ENCODE peak calls at places on chromosomes 12 and 14, in four cellular contexts. S is GM12878, N is K562, W is HepG2. M is an unnamed sample.

GRCh38 chr14:72894623-72895378 is 900 bp upstream of the DPF3 start:
- DNase-seq in S (no peak), N (peak), W (no peak), M (peak)

GRCh38 chr14:20376071-20376588 is 32.7 kb downstream of the PARP2 start:
- DNase-seq in S (no peak), N (no peak), W (peak), M (no peak)

GRCh38 chr14:99687284-99688209 is 3.4 kb downstream of the CYP46A1 start:
- DNase-seq in S (no peak), N (peak), W (peak), M (peak)

GRCh38 chr12:112447106-112447505 is 28.4 kb downstream of the PTPN11 start:
- DNase-seq in S (no peak), N (no peak), W (no peak), M (no peak)

GRCh38 chr12:56839489-56840442 is 76.6 kb downstream of the HSD17B6 start:
- DNase-seq in S (peak), N (peak), W (peak), M (peak)

GRCh38 chr14:67166450-67166853 is 22.8 kb upstream of the GARIN2 start:
- DNase-seq in S (no peak), N (peak), W (no peak), M (peak)

GRCh38 chr14:72256055-72256454 is 323.8 kb downstream of the RGS6 start:
- DNase-seq in S (no peak), N (no peak), W (no peak), M (no peak)

GRCh38 chr12:117125275-117125613 is 26.0 kb upstream of the TESC start:
- DNase-seq in S (no peak), N (no peak), W (no peak), M (no peak)

GRCh38 chr14:61585598-61586538 is 109.4 kb upstream of the HIF1A start:
- DNase-seq in S (no peak), N (no peak), W (no peak), M (no peak)

GRCh38 chr12:19938031-19938430 is 430.3 kb upstream of the PDE3A start:
- DNase-seq in S (no peak), N (no peak), W (no peak), M (no peak)

GRCh38 chr14:87813211-87813610 is 179.8 kb downstream of the GALC start:
- DNase-seq in S (no peak), N (no peak), W (no peak), M (no peak)

GRCh38 chr12:17778242-17778641 is 311.8 kb downstream of the RERGL start:
- DNase-seq in S (no peak), N (no peak), W (no peak), M (no peak)

GRCh38 chr14:58430156-58430555 is 2.6 kb downstream of the KIAA0586 start:
- DNase-seq in S (no peak), N (peak), W (no peak), M (no peak)

GRCh38 chr12:66043035-66043434 is 87.5 kb downstream of the LLPH start:
- DNase-seq in S (no peak), N (no peak), W (no peak), M (no peak)

GRCh38 chr12:131592972-131593371 is 117.9 kb upstream of the SFSWAP start:
- DNase-seq in S (peak), N (no peak), W (no peak), M (no peak)

GRCh38 chr12:102478416-102479098 is 1.8 kb downstream of the IGF1 start:
- DNase-seq in S (peak), N (peak), W (no peak), M (peak)

GRCh38 chr14:104741108-104741802 is 11.7 kb upstream of the SIVA1 start:
- DNase-seq in S (no peak), N (no peak), W (no peak), M (no peak)

GRCh38 chr14:64508215-64508776 is 3.7 kb downstream of the ZBTB1 start:
- DNase-seq in S (peak), N (no peak), W (no peak), M (no peak)

GRCh38 chr12:123453165-123453564 is 4.8 kb upstream of the SNRNP35 start:
- DNase-seq in S (no peak), N (no peak), W (no peak), M (no peak)

GRCh38 chr14:31138301-31138700 is 69.3 kb downstream of the HECTD1 start:
- DNase-seq in S (no peak), N (no peak), W (no peak), M (no peak)

GRCh38 chr14:77622562-77622961 is 6.1 kb upstream of the SPTLC2 start:
- DNase-seq in S (no peak), N (no peak), W (no peak), M (no peak)

GRCh38 chr12:115709410-115710065 is 568.0 kb downstream of the MED13L start:
- DNase-seq in S (no peak), N (no peak), W (no peak), M (no peak)

GRCh38 chr14:68157971-68158371 is 338.4 kb downstream of the RAD51B start:
- DNase-seq in S (no peak), N (no peak), W (no peak), M (no peak)

GRCh38 chr14:29853272-29853671 is 74.4 kb downstream of the PRKD1 start:
- DNase-seq in S (no peak), N (no peak), W (no peak), M (no peak)

GRCh38 chr12:130011611-130012385 is 108.0 kb upstream of the TMEM132D start:
- DNase-seq in S (no peak), N (no peak), W (no peak), M (no peak)

GRCh38 chr12:30823140-30823669 is 68.5 kb upstream of the CAPRIN2 start:
- DNase-seq in S (no peak), N (no peak), W (no peak), M (peak)

GRCh38 chr14:106831322-106831720 is 1304.9 kb downstream of the TMEM121 start:
- DNase-seq in S (no peak), N (peak), W (peak), M (peak)

GRCh38 chr14:56133547-56133946 is 15.3 kb downstream of the PELI2 start:
- DNase-seq in S (no peak), N (no peak), W (no peak), M (no peak)

GRCh38 chr14:69363964-69364363 is 34.1 kb downstream of the ERH start:
- DNase-seq in S (no peak), N (no peak), W (no peak), M (no peak)

GRCh38 chr14:76810953-76811400 is 1.7 kb downstream of the ANGEL1 start:
- DNase-seq in S (no peak), N (peak), W (peak), M (no peak)

GRCh38 chr14:51430600-51430999 is 190.6 kb downstream of the TMX1 start:
- DNase-seq in S (no peak), N (no peak), W (peak), M (peak)
- TF ChIP-seq CBFB in S (no peak), N (no peak), W (no peak), M (no peak)

DNA sequence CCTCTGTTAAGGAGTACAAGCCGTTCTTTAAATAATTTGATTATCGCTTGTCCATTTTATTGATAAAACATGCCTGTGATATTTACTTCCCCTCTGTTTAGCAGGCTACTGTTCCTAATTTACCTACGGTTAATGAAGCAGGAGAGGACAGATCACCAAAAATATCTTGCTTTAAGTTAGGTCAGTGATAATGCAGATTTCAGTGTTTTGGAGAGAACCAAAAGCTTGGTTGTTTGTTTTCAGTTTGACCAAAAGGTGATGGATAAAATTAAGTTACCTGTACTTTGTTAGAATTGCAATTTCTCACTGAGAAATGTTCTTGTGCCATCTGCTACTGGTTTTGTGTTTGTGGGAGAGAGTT is 958 bp downstream of the SPATS2 start:
- DNase-seq in S (no peak), N (no peak), W (no peak), M (no peak)
- TF ChIP-seq CBFB in S (no peak), N (no peak), W (no peak), M (no peak)

GRCh38 chr14:34203271-34203722 is 252.4 kb upstream of the EGLN3 start:
- DNase-seq in S (no peak), N (no peak), W (no peak), M (no peak)
- TF ChIP-seq CBFB in S (no peak), N (no peak), W (no peak), M (no peak)

DNA sequence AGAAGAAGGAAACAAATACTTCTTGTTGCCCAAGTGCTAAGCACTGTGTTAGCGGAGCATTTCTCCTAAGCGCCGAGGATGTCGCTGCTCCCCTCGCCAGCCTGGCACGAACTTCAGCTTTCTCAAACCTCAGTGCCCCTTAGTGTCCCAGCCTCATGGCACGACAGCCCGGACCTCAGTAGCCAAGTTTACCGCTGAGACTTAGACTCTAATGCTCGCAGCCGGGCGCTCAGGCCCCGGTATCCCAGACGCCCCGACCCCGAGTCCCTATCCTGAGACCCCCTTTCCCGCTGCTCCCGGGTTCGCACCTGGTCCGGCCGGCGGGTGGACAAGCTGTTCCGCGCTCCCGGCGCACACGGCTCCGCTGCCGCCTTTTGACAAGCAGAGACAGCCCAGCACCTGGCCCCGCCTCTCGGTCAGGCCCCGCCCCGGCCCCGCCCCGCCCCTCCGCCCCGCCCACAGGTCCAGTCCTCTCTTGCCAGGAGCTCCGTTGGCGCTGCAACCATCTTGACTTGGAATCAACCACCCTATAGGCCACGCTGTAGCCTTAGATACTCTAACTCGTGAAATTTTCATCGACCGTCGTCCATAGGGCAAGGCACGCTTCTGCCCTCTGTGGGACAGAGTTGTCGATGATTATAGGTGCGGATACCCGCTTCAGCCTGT is at the start of gene VDR:
- DNase-seq in S (no peak), N (peak), W (peak), M (peak)
- TF ChIP-seq CBFB in S (no peak), N (no peak), W (no peak), M (no peak)

GRCh38 chr14:36132826-36133225 is 43.7 kb downstream of the PTCSC3 start:
- DNase-seq in S (no peak), N (no peak), W (no peak), M (no peak)

GRCh38 chr14:36134026-36134425 is 42.5 kb downstream of the PTCSC3 start:
- DNase-seq in S (no peak), N (no peak), W (no peak), M (no peak)

GRCh38 chr14:36130186-36130585 is 46.3 kb downstream of the PTCSC3 start:
- DNase-seq in S (no peak), N (no peak), W (no peak), M (no peak)

GRCh38 chr14:36129181-36129580 is 47.3 kb downstream of the PTCSC3 start:
- DNase-seq in S (no peak), N (no peak), W (no peak), M (peak)
- TF ChIP-seq CBFB in S (no peak), N (no peak), W (no peak), M (no peak)

GRCh38 chr12:106205208-106206069 is 42.4 kb downstream of the CKAP4 start:
- DNase-seq in S (no peak), N (no peak), W (peak), M (no peak)

GRCh38 chr12:106204312-106204711 is 43.5 kb downstream of the CKAP4 start:
- DNase-seq in S (no peak), N (no peak), W (no peak), M (no peak)
- TF ChIP-seq CBFB in S (no peak), N (no peak), W (no peak), M (no peak)